ENCODE peak calls at places on chromosome 19, in five cellular contexts. X is foreskin fibroblast, S is lower lobe of right lung, U is astrocyte of the spinal cord, C is MM.1S. D is an unnamed sample.

GRCh38 chr19:23764781-23765180 is 6.1 kb upstream of the ZNF681 start:
- DNase-seq in X (no peak), S (no peak), U (no peak), C (no peak), D (no peak)

GRCh38 chr19:28482221-28482620 is 730.7 kb downstream of the UQCRFS1 start:
- DNase-seq in X (no peak), S (no peak), U (no peak), C (no peak), D (no peak)

GRCh38 chr19:19782783-19783182 is 38.8 kb downstream of the ZNF506 start:
- DNase-seq in X (no peak), S (no peak), U (no peak), C (no peak), D (no peak)

GRCh38 chr19:13629687-13630357 is 123.5 kb upstream of the CACNA1A start:
- DNase-seq in X (peak), S (no peak), U (peak), C (no peak), D (no peak)

GRCh38 chr19:18253716-18254115 is 20.5 kb downstream of the IQCN start:
- DNase-seq in X (no peak), S (peak), U (no peak), C (no peak), D (no peak)

GRCh38 chr19:12834418-12834943 is at the start of gene RTBDN:
- DNase-seq in X (no peak), S (no peak), U (no peak), C (no peak), D (no peak)

GRCh38 chr19:8571006-8571411 is 6.2 kb downstream of the MYO1F start:
- DNase-seq in X (peak), S (peak), U (peak), C (peak), D (no peak)

GRCh38 chr19:485583-486236 is 10.6 kb upstream of the MADCAM1 start:
- DNase-seq in X (peak), S (no peak), U (peak), C (no peak), D (peak)

GRCh38 chr19:43723588-43723987 is 7.7 kb downstream of the IRGC start:
- DNase-seq in X (no peak), S (no peak), U (no peak), C (no peak), D (no peak)

GRCh38 chr19:14369399-14370168 is 11.7 kb upstream of the ADGRE5 start:
- DNase-seq in X (no peak), S (no peak), U (peak), C (no peak), D (no peak)

GRCh38 chr19:35931874-35932202 is 4.3 kb upstream of the LRFN3 start:
- DNase-seq in X (no peak), S (no peak), U (no peak), C (no peak), D (no peak)
- TF ChIP-seq CTCF in X (no peak), S (peak), U (no peak), C (no peak), D (no peak)

GRCh38 chr19:41175825-41176734 is 16.9 kb upstream of the CYP2S1 start:
- DNase-seq in X (peak), S (peak), U (peak), C (no peak), D (no peak)
- TF ChIP-seq CTCF in X (no peak), S (no peak), U (no peak), C (no peak), D (no peak)

DNA sequence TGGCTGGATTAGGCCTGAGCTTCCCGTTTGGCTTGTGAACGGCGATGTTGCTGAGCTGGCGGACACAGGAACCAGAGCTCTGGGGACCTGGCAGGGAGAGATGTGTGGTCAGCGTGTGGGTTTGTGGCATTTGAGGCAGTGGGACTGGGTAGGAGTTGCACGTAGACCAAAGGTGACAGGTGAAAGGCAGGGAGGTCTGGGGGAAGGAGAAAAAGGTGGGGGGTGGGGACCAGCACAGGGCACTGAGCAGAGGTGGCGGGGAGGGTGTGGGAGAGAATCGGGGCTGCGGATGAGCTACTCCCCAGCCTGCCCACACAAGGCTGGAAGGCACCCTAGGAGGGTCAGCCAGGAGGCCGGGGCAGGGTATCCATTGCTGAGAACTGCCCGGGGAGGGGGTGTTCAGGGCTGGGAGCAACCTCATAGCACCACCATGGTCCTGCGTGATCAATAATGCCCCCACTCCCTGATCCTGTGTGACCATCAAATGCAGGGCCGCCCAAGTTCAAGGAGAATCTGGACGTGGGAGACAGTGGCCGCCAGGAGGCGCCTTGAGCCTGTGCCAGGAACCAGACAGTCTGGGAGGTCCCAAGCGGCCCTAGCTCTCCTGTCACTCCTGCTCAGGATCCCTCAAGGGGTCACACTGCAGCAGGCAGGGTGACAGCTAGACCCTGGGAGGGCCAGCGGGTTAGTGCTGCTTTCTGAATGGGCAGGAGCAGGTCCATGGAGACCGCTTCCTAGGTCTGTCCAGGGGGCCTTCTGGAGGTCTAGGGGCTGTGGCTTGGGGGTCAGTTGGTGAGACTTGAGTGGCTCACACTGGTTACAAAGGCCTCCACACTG is 12.8 kb upstream of the SELENOW start:
- DNase-seq in X (peak), S (peak), U (no peak), C (peak), D (no peak)
- TF ChIP-seq CTCF in X (peak), S (peak), U (peak), C (peak), D (peak)

DNA sequence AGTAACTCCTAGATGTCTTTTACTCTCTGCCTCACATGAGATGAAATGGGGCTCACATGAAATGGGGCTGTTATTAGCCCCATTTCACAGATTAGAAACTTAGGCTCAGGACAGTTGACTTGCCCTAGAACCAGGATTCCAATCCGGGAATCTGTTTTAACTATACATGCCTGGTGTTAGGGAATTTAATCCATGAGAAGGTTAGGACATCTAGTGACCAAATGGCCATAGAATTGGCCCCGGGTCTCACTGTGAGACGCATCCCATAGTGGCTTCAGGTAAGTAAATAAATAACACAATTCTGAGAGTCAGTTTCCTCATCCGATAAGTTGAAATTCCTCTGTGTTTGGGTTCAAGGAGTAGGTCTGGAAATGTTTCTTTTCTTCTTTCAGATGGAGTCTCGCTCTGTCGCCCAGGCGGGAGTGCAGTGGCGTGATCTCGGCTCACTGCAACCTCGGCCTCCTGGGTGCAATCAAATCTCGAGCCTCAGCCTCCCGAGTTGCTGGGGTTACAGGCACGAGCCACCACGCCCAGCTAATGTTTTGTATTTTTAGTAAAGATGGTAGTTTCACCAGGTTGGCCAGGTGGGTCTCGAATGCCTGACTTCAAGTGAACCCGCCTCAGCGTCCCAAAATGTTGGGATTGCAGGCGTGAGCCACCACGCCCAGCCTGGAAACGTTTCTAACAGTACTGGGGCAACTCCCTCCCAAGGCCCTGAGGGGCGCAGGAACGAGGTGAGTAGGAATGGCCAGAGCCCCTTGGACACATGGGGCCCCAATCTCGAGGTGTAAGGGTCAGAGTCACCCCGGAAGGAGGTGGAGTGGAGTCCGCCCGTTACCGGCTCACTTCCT is 1.2 kb upstream of the ZNF574 start:
- DNase-seq in X (no peak), S (no peak), U (no peak), C (no peak), D (no peak)
- TF ChIP-seq CTCF in X (no peak), S (no peak), U (no peak), C (no peak), D (no peak)

DNA sequence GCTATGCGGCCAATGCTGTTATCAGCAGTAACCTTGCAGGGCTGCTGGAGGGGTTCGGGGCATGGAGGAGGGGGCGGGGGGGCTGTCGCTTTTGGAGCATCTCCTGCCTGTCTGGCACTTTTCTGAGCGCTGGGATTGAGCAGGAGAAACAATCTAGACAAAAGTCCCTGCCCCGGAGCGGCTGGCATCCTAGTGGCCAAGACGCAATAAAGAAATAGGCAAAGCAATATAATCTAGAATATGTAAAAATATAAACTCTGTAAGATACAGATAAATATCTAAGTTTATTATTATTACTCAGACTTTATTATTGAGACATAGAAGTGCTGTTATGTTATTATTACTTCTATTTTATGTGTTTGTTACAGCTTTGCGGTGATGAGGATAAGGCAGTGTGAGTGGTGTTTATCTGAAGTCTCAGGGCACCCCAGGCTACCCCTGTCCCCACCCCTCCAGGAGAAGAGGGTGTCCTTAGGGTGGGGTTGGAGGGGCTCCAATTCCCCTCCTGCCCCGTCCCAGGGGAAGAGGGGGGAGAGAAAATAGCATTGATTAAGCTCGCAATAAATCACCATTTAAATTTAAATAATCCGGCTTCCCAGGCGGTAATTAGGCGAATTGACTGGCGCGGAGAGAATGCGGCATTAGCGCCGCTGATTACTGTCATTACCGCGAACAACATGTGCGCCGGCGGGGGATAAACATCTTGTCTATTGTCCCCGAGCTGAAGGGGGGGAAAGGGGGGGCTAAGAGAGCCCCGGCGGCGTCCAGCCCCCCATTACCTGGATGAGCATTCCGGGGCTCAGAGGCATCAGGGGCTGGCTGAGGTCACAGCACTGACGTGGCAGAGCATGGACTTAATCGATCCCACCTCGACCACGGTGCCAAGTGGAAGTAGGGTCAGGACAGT is 3.2 kb downstream of the NPAS1 start:
- DNase-seq in X (no peak), S (no peak), U (no peak), C (no peak), D (peak)
- TF ChIP-seq CTCF in X (no peak), S (no peak), U (no peak), C (no peak), D (no peak)

GRCh38 chr19:48619692-48620565 is 623 bp downstream of the SPHK2 start:
- DNase-seq in X (no peak), S (no peak), U (no peak), C (no peak), D (no peak)
- TF ChIP-seq CTCF in X (no peak), S (no peak), U (no peak), C (no peak), D (no peak)

DNA sequence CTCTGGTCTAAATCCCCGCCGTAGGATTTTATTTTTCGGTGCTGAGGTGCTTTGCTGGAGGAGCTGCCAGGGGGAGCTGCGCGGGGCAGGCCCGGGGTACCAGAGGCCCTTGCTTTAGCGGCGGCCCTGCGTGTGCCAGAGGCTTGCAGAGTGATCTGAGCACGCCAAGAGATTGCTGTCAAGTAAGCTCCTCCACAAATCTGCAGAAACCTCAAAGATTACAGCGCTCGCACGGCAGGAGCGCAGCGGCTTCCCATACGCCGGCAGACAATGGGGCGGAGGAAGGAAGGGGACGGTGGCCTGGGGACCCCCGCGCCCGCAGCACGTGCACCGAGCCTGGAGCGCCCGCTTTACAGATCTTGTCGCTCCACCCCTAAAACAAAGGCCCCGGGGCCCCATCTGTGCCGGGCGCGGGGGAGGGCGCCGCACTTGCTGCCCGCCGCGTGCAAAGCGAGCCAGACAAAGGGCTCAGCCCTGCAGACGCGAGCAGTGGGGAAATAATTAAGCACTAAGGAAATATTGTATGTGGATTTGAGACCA is 9.1 kb upstream of the C19orf12 start:
- DNase-seq in X (peak), S (no peak), U (peak), C (no peak), D (no peak)
- TF ChIP-seq CTCF in X (no peak), S (no peak), U (no peak), C (no peak), D (no peak)

GRCh38 chr19:30719189-30719990 is 347.2 kb downstream of the ZNF536 start:
- DNase-seq in X (peak), S (peak), U (peak), C (peak), D (peak)
- TF ChIP-seq CTCF in X (no peak), S (no peak), U (no peak), C (no peak), D (peak)

DNA sequence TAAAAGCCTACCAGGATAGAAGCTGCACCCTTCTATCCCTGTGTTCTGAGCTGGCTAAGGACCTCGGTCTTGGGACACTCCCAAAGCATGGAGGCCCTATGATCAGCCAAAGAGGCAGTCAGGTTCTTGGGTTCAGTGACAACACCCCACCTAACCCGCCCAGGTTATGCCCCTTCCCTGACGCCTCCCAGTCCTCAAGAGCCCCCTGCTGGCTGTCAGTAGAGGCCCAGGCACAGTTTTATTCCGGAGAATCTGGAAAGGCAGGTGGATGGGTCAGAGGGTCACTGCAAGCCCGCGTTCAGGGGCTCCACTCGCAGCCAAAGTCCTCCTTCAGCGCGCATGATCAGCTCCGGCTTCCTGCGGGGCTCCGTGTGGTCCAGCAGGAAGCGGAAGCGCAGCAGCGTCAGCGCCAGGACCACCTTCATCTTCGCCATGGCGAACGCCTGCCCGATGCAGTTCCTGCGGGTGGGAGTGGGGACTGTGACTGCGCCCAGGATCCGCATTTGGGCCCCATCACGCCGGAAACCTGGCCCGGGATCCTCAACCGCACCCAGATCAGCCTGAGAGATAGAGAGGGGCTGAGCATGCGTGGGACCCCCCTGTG is 22.3 kb downstream of the OR10H3 start:
- DNase-seq in X (no peak), S (no peak), U (no peak), C (no peak), D (no peak)
- TF ChIP-seq CTCF in X (no peak), S (no peak), U (no peak), C (peak), D (peak)